ENCODE peak calls at places on chromosomes 4 and X, in four cellular contexts. A, W, N and D are unnamed samples.

GRCh38 chrX:69158166-69159040 is 6.8 kb downstream of the PJA1 start:
- DNase-seq in N (no peak), A (peak; percentile 83), W (peak; percentile 82), D (no peak)

GRCh38 chrX:130091976-130092522 is 18.2 kb downstream of the ELF4 start:
- DNase-seq in N (peak; percentile 50), W (no peak), A (no peak), D (no peak)

GRCh38 chrX:73867144-73867543 is 304.1 kb downstream of the CHIC1 start:
- DNase-seq in A (no peak), W (no peak), N (no peak), D (no peak)

GRCh38 chr4:20395160-20395773 is 143.6 kb downstream of the SLIT2 start:
- DNase-seq in N (no peak), A (no peak), W (peak; percentile 26), D (peak; percentile 64)

GRCh38 chr4:8478801-8479744 is 38.5 kb downstream of the TRMT44 start:
- DNase-seq in W (no peak), N (no peak), A (no peak), D (no peak)

GRCh38 chr4:122453384-122454000 is 3.0 kb downstream of the IL2 start:
- DNase-seq in N (no peak), A (no peak), W (no peak), D (no peak)

GRCh38 chr4:79653871-79654270 is 245.8 kb upstream of the GK2 start:
- DNase-seq in W (no peak), A (no peak), N (no peak), D (no peak)

GRCh38 chrX:50402886-50403285 is 67.7 kb downstream of the DGKK start:
- DNase-seq in W (no peak), N (no peak), A (no peak), D (no peak)

GRCh38 chr4:153497988-153498967 is 32.1 kb downstream of the TMEM131L start:
- DNase-seq in A (no peak), W (no peak), N (no peak), D (no peak)

DNA sequence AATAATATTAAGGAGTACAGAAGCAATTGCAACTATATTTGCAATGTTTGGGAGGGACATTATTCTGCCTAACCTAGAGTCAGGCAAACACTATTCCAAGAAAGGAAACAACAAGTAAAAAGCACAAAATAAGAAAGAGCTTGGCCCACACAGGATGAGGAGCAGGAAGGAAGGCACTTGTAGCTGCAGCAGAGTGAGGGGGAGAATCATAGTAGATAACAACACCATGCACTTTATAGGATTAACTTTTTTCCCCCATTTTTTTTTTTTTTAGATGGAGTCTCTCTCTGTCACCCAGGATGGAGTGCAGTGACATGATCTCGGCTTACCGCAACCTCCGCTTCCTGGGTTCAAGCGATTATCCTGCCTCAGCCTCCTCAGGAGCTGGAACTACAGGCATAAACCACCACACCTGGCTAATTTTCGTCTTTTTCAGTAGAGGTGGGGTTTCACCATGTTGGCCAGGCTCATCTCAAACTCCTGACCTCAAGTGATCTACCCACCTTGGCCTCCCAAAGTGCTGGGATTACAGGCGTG is 10.3 kb upstream of the JCHAIN start:
- DNase-seq in A (no peak), W (no peak), N (no peak), D (no peak)
- H3K4me1 ChIP-seq in A (no peaks in the 10 kb centered on the region), W (no peaks in the 10 kb centered on the region), N (no peaks in the 10 kb centered on the region), D (no peaks in the 10 kb centered on the region)

GRCh38 chr4:183287677-183288076 is 32.4 kb downstream of the CLDN22 start:
- DNase-seq in W (no peak), A (no peak), N (no peak), D (no peak)

GRCh38 chr4:183289688-183290087 is 30.4 kb downstream of the CLDN22 start:
- DNase-seq in N (no peak), A (no peak), W (no peak), D (no peak)

GRCh38 chr4:183291070-183291469 is 29.0 kb downstream of the CLDN22 start:
- DNase-seq in A (no peak), W (no peak), N (no peak), D (no peak)

GRCh38 chr4:183287309-183287659 is 32.8 kb downstream of the CLDN22 start:
- DNase-seq in A (no peak), W (no peak), N (no peak), D (no peak)

GRCh38 chr4:183288955-183289354 is 31.1 kb downstream of the CLDN22 start:
- DNase-seq in A (no peak), N (no peak), W (no peak), D (no peak)
- H3K36me3 ChIP-seq in A (peaks cover 76% of the 10 kb centered on the region), N (no peaks in the 10 kb centered on the region), W (peaks cover 14% of the 10 kb centered on the region), D (peaks cover 18% of the 10 kb centered on the region)

GRCh38 chr4:1291091-1291490 is 1.4 kb downstream of the MAEA start:
- DNase-seq in A (no peak), N (no peak), W (no peak), D (no peak)
- H3K4me1 ChIP-seq in A (peaks cover 58% of the 10 kb centered on the region), N (peaks cover 26% of the 10 kb centered on the region), W (peaks cover 34% of the 10 kb centered on the region), D (peaks cover 3% of the 10 kb centered on the region)

GRCh38 chrX:154368630-154369452 is 5.6 kb downstream of the FLNA start:
- DNase-seq in A (peak; percentile 84), W (peak; percentile 95), N (peak; percentile 51), D (no peak)
- H3K36me3 ChIP-seq in A (peaks cover 67% of the 10 kb centered on the region), W (peaks cover 2% of the 10 kb centered on the region), N (peaks cover 19% of the 10 kb centered on the region), D (peaks cover 44% of the 10 kb centered on the region)

GRCh38 chrX:48028091-48028490 is 21.3 kb downstream of the SPACA5 start:
- DNase-seq in N (no peak), W (no peak), A (no peak), D (no peak)
- H3K4me1 ChIP-seq in N (no peaks in the 10 kb centered on the region), W (no peaks in the 10 kb centered on the region), A (no peaks in the 10 kb centered on the region), D (no peaks in the 10 kb centered on the region)

DNA sequence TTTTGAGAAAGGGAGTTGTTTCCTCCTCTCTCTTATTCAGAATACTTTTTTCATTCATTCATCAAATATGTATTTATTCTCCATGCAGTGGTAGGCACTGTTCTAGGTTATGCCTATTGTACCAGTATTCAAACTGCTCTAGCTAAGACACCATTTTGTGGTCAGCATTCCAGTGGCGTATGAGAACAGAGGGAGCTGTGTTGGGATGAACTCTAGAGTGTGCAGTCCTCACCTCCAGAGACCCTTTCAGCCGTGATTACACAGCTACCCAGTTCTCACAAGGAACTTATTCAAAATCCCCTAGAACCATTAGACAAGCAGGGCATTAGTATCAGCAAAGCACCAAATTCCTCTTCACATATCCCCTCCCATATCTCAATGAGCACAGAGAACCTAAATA is 4.2 kb downstream of the TLR1 start:
- DNase-seq in W (no peak), A (no peak), N (no peak), D (no peak)
- H3K36me3 ChIP-seq in W (no peaks in the 10 kb centered on the region), A (peaks cover 30% of the 10 kb centered on the region), N (no peaks in the 10 kb centered on the region), D (no peaks in the 10 kb centered on the region)

DNA sequence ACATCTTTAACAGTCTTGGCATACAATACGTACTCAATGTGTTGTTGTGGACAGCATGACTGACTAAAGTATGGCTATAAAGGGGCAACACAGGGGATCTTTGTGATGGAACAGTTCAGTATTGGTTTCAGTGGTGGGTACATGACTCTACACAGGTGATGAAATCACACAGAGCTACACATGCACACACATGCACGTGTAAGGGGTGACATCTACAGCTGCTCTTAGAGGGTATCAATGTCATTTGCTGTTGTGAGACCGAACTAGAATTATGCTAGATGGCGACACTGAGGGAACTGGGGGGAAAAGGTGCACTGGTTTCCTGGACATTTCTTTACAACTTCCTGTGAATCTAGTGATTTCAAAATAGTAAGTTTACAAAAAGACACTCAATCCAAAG is 22.1 kb downstream of the GAB3 start:
- DNase-seq in A (no peak), N (no peak), W (no peak), D (no peak)
- H3K4me1 ChIP-seq in A (peaks cover 74% of the 10 kb centered on the region), N (peaks cover 7% of the 10 kb centered on the region), W (peaks cover 38% of the 10 kb centered on the region), D (no peaks in the 10 kb centered on the region)

GRCh38 chr4:2823671-2824328 is 19.8 kb upstream of the ADD1 start:
- DNase-seq in A (no peak), N (no peak), W (no peak), D (no peak)
- H3K36me3 ChIP-seq in A (no peaks in the 10 kb centered on the region), N (peaks cover 24% of the 10 kb centered on the region), W (no peaks in the 10 kb centered on the region), D (peaks cover 47% of the 10 kb centered on the region)

GRCh38 chr4:10098770-10099139 is 17.8 kb downstream of the WDR1 start:
- DNase-seq in N (no peak), W (peak; percentile 61), A (no peak), D (no peak)
- H3K4me1 ChIP-seq in N (peaks cover 76% of the 10 kb centered on the region), W (peaks cover 89% of the 10 kb centered on the region), A (peaks cover 100% of the 10 kb centered on the region), D (peaks cover 6% of the 10 kb centered on the region)